ENCODE peak calls at places on chromosome 9, in eight cellular contexts. R is ovary, X is upper lobe of right lung, P is psoas muscle, S is pancreas, D is brain microvascular endothelial cell, N is hepatocyte, J is A549. L is an unnamed sample.

GRCh38 chr9:26689041-26689440 is 203.6 kb downstream of the CAAP1 start:
- DNase-seq in R (no peak), N (no peak), S (no peak), P (no peak), D (no peak), J (no peak), X (no peak), L (no peak)

GRCh38 chr9:98427491-98427890 is 172.0 kb upstream of the TBC1D2 start:
- DNase-seq in P (no peak), D (peak), S (no peak), R (no peak), X (no peak), N (peak), J (no peak), L (no peak)

GRCh38 chr9:6641961-6642360 is 3.6 kb downstream of the GLDC start:
- DNase-seq in R (no peak), D (no peak), J (no peak), S (no peak), P (no peak), N (no peak), X (no peak), L (no peak)

GRCh38 chr9:91943447-91943846 is 6.6 kb downstream of the ROR2 start:
- DNase-seq in S (no peak), D (no peak), J (no peak), N (no peak), X (no peak), R (no peak), P (no peak), L (no peak)

GRCh38 chr9:90805006-90805993 is 3.7 kb downstream of the SYK start:
- DNase-seq in N (no peak), J (no peak), P (no peak), S (no peak), D (no peak), X (no peak), R (no peak), L (no peak)

GRCh38 chr9:21696411-21696865 is 106.0 kb upstream of the MTAP start:
- DNase-seq in D (no peak), R (no peak), X (no peak), J (peak), S (no peak), P (no peak), N (no peak), L (no peak)

GRCh38 chr9:104987743-104988142 is 59.8 kb upstream of the ABCA1 start:
- DNase-seq in J (no peak), P (no peak), X (no peak), N (no peak), R (no peak), D (no peak), S (no peak), L (no peak)

GRCh38 chr9:107750741-107751521 is 261.4 kb upstream of the KLF4 start:
- DNase-seq in X (peak), S (peak), N (peak), R (peak), P (peak), J (peak), D (peak), L (no peak)

GRCh38 chr9:86045654-86046053 is 53.7 kb downstream of the GOLM1 start:
- DNase-seq in P (no peak), X (no peak), R (no peak), J (no peak), D (no peak), N (no peak), S (no peak), L (no peak)

GRCh38 chr9:87543251-87543650 is 45.6 kb downstream of the DAPK1 start:
- DNase-seq in P (no peak), X (no peak), J (no peak), R (no peak), D (no peak), N (no peak), S (no peak), L (no peak)

GRCh38 chr9:97853844-97854695 is 1.0 kb downstream of the FOXE1 start:
- DNase-seq in J (peak), X (peak), P (no peak), R (no peak), D (no peak), S (no peak), N (peak), L (peak)

GRCh38 chr9:78462616-78463015 is 165.7 kb downstream of the PSAT1 start:
- DNase-seq in S (no peak), N (no peak), X (no peak), P (no peak), J (no peak), R (no peak), D (no peak), L (no peak)

GRCh38 chr9:130824616-130825015 is 10.4 kb upstream of the ABL1 start:
- DNase-seq in R (no peak), S (no peak), D (no peak), J (no peak), X (no peak), P (no peak), N (no peak), L (no peak)

GRCh38 chr9:35370241-35370640 is 119.7 kb upstream of the RUSC2 start:
- DNase-seq in S (no peak), D (no peak), R (no peak), X (no peak), J (no peak), N (no peak), P (no peak), L (no peak)

GRCh38 chr9:133148351-133149129 is 15.2 kb downstream of the GBGT1 start:
- DNase-seq in P (peak), R (peak), J (no peak), S (peak), X (peak), D (no peak), N (peak), L (peak)

GRCh38 chr9:77922587-77922986 is 109.0 kb downstream of the GNAQ start:
- DNase-seq in N (no peak), R (no peak), S (no peak), J (no peak), D (peak), P (no peak), X (no peak), L (no peak)

GRCh38 chr9:94821098-94821930 is 94.8 kb downstream of the AOPEP start:
- DNase-seq in R (no peak), X (no peak), D (no peak), P (no peak), J (no peak), S (no peak), N (no peak), L (no peak)

GRCh38 chr9:94823710-94824109 is 97.2 kb downstream of the AOPEP start:
- DNase-seq in J (no peak), N (no peak), R (no peak), P (no peak), X (no peak), S (no peak), D (no peak), L (no peak)

GRCh38 chr9:94818196-94818541 is 91.7 kb downstream of the AOPEP start:
- DNase-seq in S (no peak), N (no peak), D (no peak), R (no peak), J (no peak), P (no peak), X (no peak), L (no peak)

GRCh38 chr9:94817291-94818195 is 91.0 kb downstream of the AOPEP start:
- DNase-seq in P (no peak), R (no peak), J (no peak), D (no peak), X (no peak), S (no peak), N (no peak), L (no peak)

DNA sequence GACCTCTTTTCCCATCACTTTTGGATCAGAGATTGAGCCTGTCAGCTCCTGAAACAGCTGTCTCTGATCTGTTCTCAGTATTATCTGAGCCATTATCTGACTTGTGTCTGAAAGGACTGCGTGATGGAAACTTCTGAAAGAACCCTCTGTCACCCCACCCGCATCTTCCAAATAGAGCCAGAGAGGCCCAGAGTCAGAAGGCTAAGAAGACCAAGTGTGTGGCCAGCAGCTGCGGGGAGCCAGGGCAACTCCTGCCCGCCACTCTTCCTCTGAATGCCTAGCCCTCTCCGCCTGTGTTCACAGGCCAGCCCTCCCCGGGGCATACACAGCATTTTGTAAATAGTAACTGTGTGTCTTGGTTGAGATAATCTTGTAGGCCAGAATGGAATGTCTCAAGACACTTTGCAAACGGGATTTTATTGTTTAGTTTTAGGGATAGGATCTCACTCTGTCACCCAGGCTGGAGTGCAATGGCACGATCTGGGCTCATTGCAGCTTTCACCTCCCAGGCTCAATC is 92.7 kb downstream of the AOPEP start:
- DNase-seq in X (no peak), N (peak), J (peak), P (no peak), S (no peak), D (no peak), R (no peak), L (no peak)
- H3K27ac ChIP-seq in X (peak), N (peak), J (peak), P (no peak), S (no peak), D (no peak), R (no peak), L (no peak)

GRCh38 chr9:114085404-114085803 is 7.3 kb upstream of the AMBP start:
- DNase-seq in X (no peak), P (no peak), N (no peak), J (no peak), D (no peak), R (no peak), S (no peak), L (no peak)
- TF ChIP-seq CTCF in X (no peak), P (no peak), N (no peak), J (no peak), D (no peak), R (no peak), S (no peak), L (no peak)

DNA sequence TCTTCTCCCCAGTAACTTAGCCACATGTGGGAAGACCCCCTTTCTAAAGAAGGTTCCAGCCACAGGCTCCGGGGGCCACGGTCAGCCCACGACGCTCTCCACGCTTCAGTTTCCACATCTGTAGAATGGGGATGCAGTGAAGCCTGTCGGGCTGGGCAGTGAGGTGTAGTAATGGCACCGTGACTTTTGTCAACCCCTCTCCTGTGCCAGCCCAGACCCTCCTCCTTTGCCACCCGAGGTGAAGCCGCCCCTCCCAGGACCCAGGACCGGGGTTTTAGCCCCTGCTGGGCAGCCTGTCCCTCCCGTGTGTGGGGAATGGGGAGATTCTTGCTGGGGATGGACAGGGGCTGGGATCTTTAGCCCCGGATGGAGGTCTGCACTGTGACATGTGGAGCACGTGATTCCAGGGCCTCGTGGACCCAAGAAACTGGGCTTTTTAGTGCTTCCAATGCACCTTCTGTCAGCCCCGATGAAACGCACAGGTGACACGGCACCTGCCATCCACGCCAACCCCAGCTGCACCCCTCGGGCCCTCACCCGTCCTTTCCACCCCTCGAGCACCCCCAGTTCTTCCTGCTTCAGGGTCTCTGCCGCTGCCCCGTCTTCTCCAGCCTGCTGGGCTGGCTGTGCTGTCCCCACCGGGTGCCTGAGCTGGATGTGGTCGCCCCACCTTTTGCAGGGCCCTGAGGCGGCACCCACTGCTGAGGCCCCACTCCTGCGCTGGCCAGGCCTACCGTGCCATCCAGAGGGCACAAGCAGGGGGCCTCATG is 13.4 kb upstream of the RNU6ATAC start:
- DNase-seq in P (peak), J (no peak), R (peak), X (peak), N (no peak), S (no peak), D (no peak), L (no peak)
- H3K27ac ChIP-seq in P (no peak), J (peak), R (no peak), X (no peak), N (no peak), S (no peak), D (no peak), L (no peak)

DNA sequence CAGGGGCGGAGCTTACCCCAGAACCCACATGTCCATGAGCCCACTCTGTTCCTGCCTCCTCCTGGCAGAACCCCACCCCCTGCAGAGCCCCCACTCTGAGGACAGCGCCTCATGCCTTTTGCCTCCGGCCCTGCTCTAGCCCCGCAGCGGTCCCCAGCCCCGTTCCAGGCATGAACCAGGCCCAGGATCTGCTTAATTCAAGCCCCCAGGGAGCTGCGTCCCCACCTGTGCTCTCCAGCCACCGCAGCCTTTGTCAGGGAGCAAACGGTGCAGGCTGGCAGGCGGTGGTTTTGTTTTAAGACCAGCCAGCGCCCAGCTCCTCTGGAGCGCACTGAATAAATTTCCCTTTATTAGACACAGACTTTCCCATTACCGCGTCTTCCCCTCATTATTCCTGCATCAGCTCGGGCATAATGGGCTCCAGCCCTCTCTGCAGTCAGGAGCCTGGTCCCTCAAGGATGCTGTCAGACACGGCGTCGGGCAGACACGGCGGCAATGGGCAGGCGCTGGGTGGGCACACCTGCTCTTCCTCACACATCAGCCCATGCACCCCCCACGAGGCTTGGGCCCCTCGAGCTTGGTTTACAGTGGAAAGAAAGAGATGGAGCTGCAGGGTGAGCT is 137.6 kb downstream of the OLFM1 start:
- DNase-seq in J (no peak), X (peak), S (no peak), N (no peak), R (no peak), P (no peak), D (no peak), L (no peak)
- TF ChIP-seq CTCF in J (no peak), X (no peak), S (no peak), N (no peak), R (no peak), P (no peak), D (no peak), L (no peak)

GRCh38 chr9:89687848-89688247 is 83.0 kb downstream of the GADD45G start:
- DNase-seq in J (no peak), X (no peak), N (no peak), R (no peak), P (no peak), S (no peak), D (no peak), L (no peak)
- H3K27ac ChIP-seq in J (no peak), X (no peak), N (peak), R (no peak), P (no peak), S (no peak), D (no peak), L (no peak)